ENCODE peak calls at places on chromosomes 2 and 18, in five cellular contexts. Z is IMR-90, B is cardiac muscle cell, T is pancreas, P is psoas muscle. O is an unnamed sample.

GRCh38 chr2:216274194-216274593 is 98.1 kb downstream of the MARCHF4 start:
- DNase-seq in P (no peak), Z (peak; percentile 63), B (no peak), T (no peak), O (no peak)

GRCh38 chr2:57180678-57181077 is 865.9 kb upstream of the VRK2 start:
- DNase-seq in P (no peak), Z (no peak), T (no peak), B (no peak), O (no peak)

GRCh38 chr2:191318729-191319078 is 73.5 kb downstream of the MYO1B start:
- DNase-seq in B (peak; percentile 77), Z (peak; percentile 85), T (no peak), P (no peak), O (no peak)

GRCh38 chr2:10475221-10475722 is 27.1 kb upstream of the ODC1 start:
- DNase-seq in Z (no peak), T (no peak), P (no peak), B (no peak), O (no peak)

GRCh38 chr18:48996901-48997463 is 46.2 kb upstream of the SMAD7 start:
- DNase-seq in Z (peak; percentile 81), P (no peak), B (no peak), T (no peak), O (no peak)

GRCh38 chr2:59383473-59383872 is 1142.3 kb upstream of the FANCL start:
- DNase-seq in P (no peak), B (no peak), T (no peak), Z (no peak), O (no peak)

GRCh38 chr2:129001926-129002325 is 683.3 kb upstream of the HS6ST1 start:
- DNase-seq in Z (no peak), T (no peak), B (no peak), P (no peak), O (no peak)

GRCh38 chr2:236717120-236717519 is 147.5 kb downstream of the ACKR3 start:
- DNase-seq in B (no peak), P (no peak), T (no peak), Z (no peak), O (no peak)

GRCh38 chr2:121363632-121364420 is 78.8 kb upstream of the TFCP2L1 start:
- DNase-seq in T (no peak), Z (peak; percentile 88), B (no peak), P (peak; percentile 40), O (no peak)

GRCh38 chr2:177212895-177213856 is 582 bp downstream of the HNRNPA3 start:
- DNase-seq in Z (peak; percentile 87), T (peak; percentile 92), P (peak; percentile 97), B (peak; percentile 95), O (peak; percentile 96)

GRCh38 chr2:37779123-37779522 is 107.7 kb upstream of the CDC42EP3 start:
- DNase-seq in P (no peak), Z (peak; percentile 59), B (no peak), T (no peak), O (no peak)
- H3K27ac ChIP-seq in P (no peak overlapping the region), Z (peak overlapping the region; percentile 47), B (no peak overlapping the region), T (no peak overlapping the region), O (no peak overlapping the region)

GRCh38 chr2:28566441-28567075 is 70.7 kb downstream of the PLB1 start:
- DNase-seq in B (peak; percentile 90), P (peak; percentile 86), Z (peak; percentile 72), T (peak; percentile 77), O (peak; percentile 87)
- H3K27ac ChIP-seq in B (no peak overlapping the region), P (peak overlapping the region; percentile 83), Z (peak overlapping the region; percentile 67), T (no peak overlapping the region), O (no peak overlapping the region)

DNA sequence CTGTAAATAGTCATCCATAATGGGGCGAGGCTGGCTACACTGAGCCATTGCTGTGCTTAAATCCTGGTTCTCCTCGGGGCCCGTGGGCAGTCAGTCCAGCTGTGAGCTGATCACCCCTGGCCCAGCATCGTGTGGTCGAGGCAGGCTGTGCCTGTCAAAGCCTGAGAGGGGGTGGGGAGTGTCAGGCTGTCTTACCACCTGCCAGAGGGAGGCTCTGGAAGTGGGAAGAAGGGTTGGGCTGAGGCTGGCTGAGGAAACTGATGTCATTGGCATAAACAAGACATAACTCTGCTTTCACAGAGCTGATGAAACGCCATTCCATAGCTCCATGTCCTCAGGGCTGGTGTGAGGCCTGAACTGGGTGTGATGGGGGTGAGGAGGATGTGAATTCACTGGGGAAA is 49.7 kb downstream of the KLHL29 start:
- DNase-seq in Z (peak; percentile 87), T (no peak), B (no peak), P (no peak), O (peak; percentile 11)
- H3K27ac ChIP-seq in Z (peak overlapping the region; percentile 41), T (no peak overlapping the region), B (no peak overlapping the region), P (no peak overlapping the region), O (no peak overlapping the region)

GRCh38 chr2:144470819-144471218 is 49.1 kb downstream of the ZEB2 start:
- DNase-seq in B (no peak), P (no peak), T (no peak), Z (no peak), O (no peak)

GRCh38 chr2:144471316-144472045 is 48.4 kb downstream of the ZEB2 start:
- DNase-seq in B (no peak), Z (no peak), P (no peak), T (no peak), O (no peak)

GRCh38 chr2:144470334-144470733 is 49.6 kb downstream of the ZEB2 start:
- DNase-seq in Z (no peak), T (no peak), P (no peak), B (no peak), O (no peak)

GRCh38 chr2:144472911-144473310 is 47.0 kb downstream of the ZEB2 start:
- DNase-seq in T (no peak), B (no peak), P (no peak), Z (no peak), O (no peak)

GRCh38 chr2:144472046-144472412 is 47.9 kb downstream of the ZEB2 start:
- DNase-seq in P (no peak), T (no peak), B (no peak), Z (no peak), O (no peak)
- H3K27ac ChIP-seq in P (no peak overlapping the region), T (no peak overlapping the region), B (no peak overlapping the region), Z (no peak overlapping the region), O (no peak overlapping the region)

DNA sequence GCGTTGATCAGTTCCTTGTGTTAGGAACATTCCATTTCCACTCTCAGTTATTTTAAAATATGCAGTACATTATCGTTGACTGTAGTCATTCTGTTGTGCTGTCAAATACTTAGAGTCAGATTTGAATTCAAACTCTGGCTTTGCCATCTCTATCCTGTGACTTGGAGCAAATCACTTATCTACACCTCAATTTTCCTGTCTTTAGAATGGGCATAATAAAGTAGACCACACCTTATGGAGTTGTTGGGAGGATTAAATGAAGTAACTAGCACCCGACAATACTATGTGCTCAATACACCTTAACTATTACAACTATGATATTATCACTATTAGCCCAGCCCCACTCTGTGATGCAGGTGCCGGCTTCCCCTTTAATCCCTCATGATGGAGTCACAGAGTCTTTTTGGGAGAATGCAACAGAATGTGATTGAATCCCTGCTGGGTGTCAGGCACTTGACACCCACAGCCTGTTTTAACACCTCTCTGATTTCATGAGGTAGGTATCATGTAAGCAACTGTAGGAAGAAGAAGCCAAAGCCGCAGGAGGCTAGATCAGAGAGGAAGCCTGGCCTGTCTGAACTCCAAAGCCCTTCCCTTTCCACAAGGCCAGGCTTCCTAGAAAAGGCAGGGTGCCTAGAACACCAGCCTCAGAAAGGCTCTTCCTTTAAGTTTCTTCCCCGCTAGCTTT is 308.4 kb downstream of the NAPG start:
- DNase-seq in T (no peak), P (no peak), B (no peak), Z (no peak), O (no peak)
- H3K27ac ChIP-seq in T (no peak overlapping the region), P (no peak overlapping the region), B (no peak overlapping the region), Z (no peak overlapping the region), O (no peak overlapping the region)

DNA sequence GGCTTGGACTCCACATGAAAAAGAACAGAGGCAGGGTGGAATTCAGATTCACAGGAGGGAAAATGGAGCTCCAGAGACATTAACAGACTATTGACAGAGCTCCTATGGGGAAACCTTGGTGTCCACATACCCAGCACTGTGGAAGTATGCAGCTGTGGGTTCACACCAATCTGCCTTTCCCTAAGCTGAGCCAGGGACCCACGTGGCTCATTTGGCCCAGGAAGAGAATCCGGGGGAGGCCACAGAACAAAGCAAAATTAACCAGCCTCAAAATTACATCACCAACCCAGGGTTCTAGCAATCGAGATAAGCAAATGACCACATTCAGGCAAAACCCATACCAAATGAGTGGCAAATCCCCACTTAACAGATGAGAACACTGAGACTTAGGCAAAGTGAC is 105.8 kb upstream of the TWIST2 start:
- DNase-seq in B (no peak), T (no peak), P (no peak), Z (no peak), O (no peak)
- H3K27ac ChIP-seq in B (no peak overlapping the region), T (no peak overlapping the region), P (no peak overlapping the region), Z (no peak overlapping the region), O (no peak overlapping the region)

O was measured in heart left ventricle.